ENCODE peak calls at places on chromosomes 13 and 19, in seven cellular contexts. B is heart right ventricle, G is hepatocyte, R is IMR-90, M is upper lobe of right lung, H is GM23338, J is gastrocnemius medialis. D is an unnamed sample.

GRCh38 chr19:42178791-42179500 is 38.5 kb downstream of the DEDD2 start:
- DNase-seq in B (no peak), G (no peak), R (no peak), M (no peak), H (peak; percentile 85), J (no peak), D (no peak)

GRCh38 chr13:41458187-41458938 is 1.0 kb downstream of the RGCC start:
- DNase-seq in B (peak; percentile 41), G (peak; percentile 47), R (peak; percentile 46), M (peak; percentile 77), H (peak; percentile 55), J (no peak), D (peak; percentile 31)

GRCh38 chr13:100521912-100522490 is 66.6 kb downstream of the GGACT start:
- DNase-seq in B (no peak), G (no peak), R (no peak), M (no peak), H (no peak), J (no peak), D (no peak)

GRCh38 chr19:7477758-7478157 is 11.1 kb downstream of the PEX11G start:
- DNase-seq in B (no peak), G (no peak), R (no peak), M (no peak), H (no peak), J (no peak), D (no peak)

GRCh38 chr13:66661336-66661735 is 568.8 kb downstream of the PCDH9 start:
- DNase-seq in B (no peak), G (no peak), R (no peak), M (no peak), H (no peak), J (no peak), D (no peak)

GRCh38 chr13:78603240-78603947 is at the start of gene POU4F1:
- DNase-seq in B (peak; percentile 33), G (peak; percentile 85), R (peak; percentile 11), M (no peak), H (peak; percentile 94), J (no peak), D (no peak)

GRCh38 chr19:51703655-51704515 is 10.8 kb downstream of the SPACA6 start:
- DNase-seq in B (peak; percentile 97), G (peak; percentile 97), R (peak; percentile 89), M (peak; percentile 99), H (peak; percentile 98), J (peak; percentile 87), D (peak; percentile 98)

GRCh38 chr13:52695856-52696255 is 43.2 kb downstream of the SUGT1 start:
- DNase-seq in B (no peak), G (no peak), R (peak; percentile 67), M (no peak), H (no peak), J (no peak), D (no peak)

GRCh38 chr19:38781058-38781457 is 7.7 kb upstream of the LGALS7 start:
- DNase-seq in B (no peak), G (no peak), R (no peak), M (no peak), H (no peak), J (no peak), D (no peak)

GRCh38 chr13:96053003-96053703 is at the start of gene UGGT2:
- DNase-seq in B (peak; percentile 97), G (peak; percentile 98), R (peak; percentile 94), M (peak; percentile 98), H (peak; percentile 90), J (peak; percentile 90), D (peak; percentile 96)

GRCh38 chr19:24140099-24140498 is 53.1 kb downstream of the ZNF254 start:
- DNase-seq in B (no peak), G (peak; percentile 45), R (peak; percentile 96), M (no peak), H (no peak), J (no peak), D (no peak)

GRCh38 chr19:7986321-7987083 is 18.9 kb downstream of the ELAVL1 start:
- DNase-seq in B (no peak), G (no peak), R (peak; percentile 82), M (no peak), H (no peak), J (peak; percentile 58), D (no peak)

GRCh38 chr19:55913643-55914268 is 18.4 kb downstream of the NLRP13 start:
- DNase-seq in B (no peak), G (no peak), R (no peak), M (no peak), H (no peak), J (no peak), D (no peak)

GRCh38 chr19:55087542-55087935 is 11.9 kb downstream of the EPS8L1 start:
- DNase-seq in B (no peak), G (no peak), R (peak; percentile 16), M (no peak), H (peak; percentile 62), J (no peak), D (no peak)

GRCh38 chr19:1473056-1473400 is 6.0 kb downstream of the C19orf25 start:
- DNase-seq in B (no peak), G (no peak), R (no peak), M (no peak), H (no peak), J (no peak), D (no peak)

GRCh38 chr13:50581586-50582196 is 261.8 kb downstream of the DLEU7 start:
- DNase-seq in B (no peak), G (no peak), R (no peak), M (no peak), H (no peak), J (no peak), D (no peak)

GRCh38 chr13:21683034-21683733 is 12.3 kb downstream of the FGF9 start:
- DNase-seq in B (no peak), G (no peak), R (peak; percentile 88), M (no peak), H (no peak), J (peak; percentile 56), D (no peak)

GRCh38 chr19:16615788-16616187 is 12.2 kb downstream of the MED26 start:
- DNase-seq in B (no peak), G (no peak), R (no peak), M (no peak), H (peak; percentile 44), J (no peak), D (no peak)

GRCh38 chr19:29106353-29106885 is 106.5 kb downstream of the UQCRFS1 start:
- DNase-seq in B (no peak), G (no peak), R (no peak), M (no peak), H (no peak), J (no peak), D (no peak)

DNA sequence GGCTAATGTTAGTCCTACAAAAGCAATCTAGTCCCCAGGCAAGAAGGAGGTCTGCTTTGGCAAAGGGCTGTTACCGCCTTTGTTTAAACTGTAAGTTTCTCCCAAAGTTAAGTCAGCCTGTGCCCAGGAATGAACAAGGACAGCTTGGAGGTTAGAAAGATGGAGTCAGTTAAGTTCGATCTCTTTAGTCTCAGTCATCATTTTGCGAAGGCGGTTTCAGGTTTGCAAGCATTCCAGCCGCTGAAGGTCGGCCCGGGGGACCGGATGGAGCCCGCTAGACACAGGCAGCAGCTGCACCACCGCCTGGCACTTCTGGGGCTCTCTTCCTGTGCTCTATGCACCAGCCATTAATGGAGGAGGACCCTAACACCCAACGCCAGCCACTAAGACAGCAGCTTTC is 91.3 kb downstream of the STK24 start:
- DNase-seq in B (no peak), G (no peak), R (no peak), M (no peak), H (no peak), J (no peak), D (no peak)
- H3K4me1 ChIP-seq in B (peaks cover 99% of the 10 kb centered on the region), G (peaks cover 48% of the 10 kb centered on the region), R (peaks cover 47% of the 10 kb centered on the region), M (peaks cover 58% of the 10 kb centered on the region), H (peaks cover 83% of the 10 kb centered on the region), J (peaks cover 90% of the 10 kb centered on the region), D (peaks cover 65% of the 10 kb centered on the region)

DNA sequence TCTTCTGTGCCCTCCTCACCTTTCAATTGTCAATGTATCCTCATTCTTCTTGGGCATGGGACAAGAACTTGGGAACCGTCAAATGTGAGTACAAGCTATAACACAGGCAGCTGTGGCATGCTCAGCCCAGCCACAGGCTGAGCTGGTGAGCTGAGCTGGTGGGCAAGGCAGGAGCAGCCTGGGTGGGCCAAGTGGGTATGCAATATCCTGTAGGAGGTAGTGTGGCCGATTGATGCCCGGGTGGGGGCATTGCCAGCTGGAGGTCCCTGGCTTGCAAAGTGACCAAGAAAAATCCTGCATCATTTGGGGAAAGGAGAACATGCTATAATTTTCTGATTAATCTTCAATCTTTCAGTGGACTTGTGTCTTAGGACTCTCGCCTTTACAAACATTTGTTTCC is 507.2 kb upstream of the SLC10A2 start:
- DNase-seq in B (no peak), G (no peak), R (no peak), M (peak; percentile 48), H (peak; percentile 38), J (no peak), D (no peak)
- TF ChIP-seq CTCF in B (no peak), G (no peak), R (no peak), M (no peak), H (no peak), J (no peak), D (no peak)

GRCh38 chr19:12794936-12795335 is 3.6 kb downstream of the JUNB start:
- DNase-seq in B (no peak), G (no peak), R (peak; percentile 29), M (no peak), H (no peak), J (no peak), D (no peak)
- H3K27ac ChIP-seq in B (peak overlapping the region; percentile 99), G (peak overlapping the region; percentile 99), R (no peak overlapping the region), M (peak overlapping the region; percentile 100), H (no peak overlapping the region), J (peak overlapping the region; percentile 100), D (peak overlapping the region; percentile 100)

DNA sequence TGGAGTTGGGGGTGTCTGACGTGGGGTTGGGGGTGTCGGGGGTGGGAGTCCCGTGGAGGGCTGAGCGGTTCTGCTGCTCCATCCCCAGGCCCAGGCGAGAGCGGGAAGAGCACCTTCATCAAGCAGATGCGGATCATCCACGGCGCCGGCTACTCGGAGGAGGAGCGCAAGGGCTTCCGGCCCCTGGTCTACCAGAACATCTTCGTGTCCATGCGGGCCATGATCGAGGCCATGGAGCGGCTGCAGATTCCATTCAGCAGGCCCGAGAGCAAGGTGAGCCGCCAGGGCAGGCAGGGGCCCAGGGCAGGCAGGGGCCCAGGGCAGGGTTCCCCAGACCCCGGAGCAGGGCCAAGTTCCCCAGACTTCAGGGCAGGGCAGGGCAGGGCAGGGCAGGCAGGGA is 12.7 kb downstream of the GNA15 start:
- DNase-seq in B (no peak), G (no peak), R (no peak), M (no peak), H (no peak), J (no peak), D (no peak)
- H3K4me1 ChIP-seq in B (no peaks in the 10 kb centered on the region), G (no peaks in the 10 kb centered on the region), R (no peaks in the 10 kb centered on the region), M (no peaks in the 10 kb centered on the region), H (no peaks in the 10 kb centered on the region), J (no peaks in the 10 kb centered on the region), D (no peaks in the 10 kb centered on the region)

GRCh38 chr13:38582133-38582532 is 104.7 kb upstream of the FREM2 start:
- DNase-seq in B (no peak), G (peak; percentile 73), R (peak; percentile 16), M (no peak), H (peak; percentile 72), J (no peak), D (peak; percentile 16)

GRCh38 chr13:38575427-38575826 is 111.5 kb upstream of the FREM2 start:
- DNase-seq in B (no peak), G (no peak), R (no peak), M (no peak), H (no peak), J (no peak), D (no peak)

GRCh38 chr13:38577048-38577447 is 109.8 kb upstream of the FREM2 start:
- DNase-seq in B (no peak), G (peak; percentile 28), R (no peak), M (no peak), H (peak; percentile 43), J (no peak), D (no peak)
- TF ChIP-seq CTCF in B (no peak), G (no peak), R (no peak), M (no peak), H (no peak), J (no peak), D (no peak)

GRCh38 chr13:49455016-49455398 is 10.9 kb downstream of the SETDB2 start:
- DNase-seq in B (no peak), G (no peak), R (no peak), M (no peak), H (no peak), J (no peak), D (no peak)
- H3K27ac ChIP-seq in B (no peak overlapping the region), G (no peak overlapping the region), R (peak overlapping the region; percentile 93), M (no peak overlapping the region), H (no peak overlapping the region), J (no peak overlapping the region), D (no peak overlapping the region)